ENCODE peak calls at places on chromosomes 12 and 14, in nine cellular contexts. One of them, this sample, is unnamed.

GRCh38 chr12:3658327-3659163 is 94.4 kb downstream of the CRACR2A start:
- DNase-seq in lower lobe of right lung: no peak
- DNase-seq in left ventricle myocardium inferior: no peak
- DNase-seq in hepatocyte: peak; percentile 35
- DNase-seq in body of pancreas: peak; percentile 57
- DNase-seq in stomach: peak; percentile 33
- DNase-seq in testis: no peak
- DNase-seq in HepG2: peak; percentile 36
- DNase-seq in HAP-1: peak; percentile 70
- DNase-seq in this sample: no peak

GRCh38 chr12:93778306-93778705 is 101.1 kb downstream of the CRADD start:
- DNase-seq in lower lobe of right lung: no peak
- DNase-seq in left ventricle myocardium inferior: peak; percentile 60
- DNase-seq in hepatocyte: peak; percentile 65
- DNase-seq in body of pancreas: peak; percentile 51
- DNase-seq in stomach: no peak
- DNase-seq in testis: peak; percentile 29
- DNase-seq in HepG2: no peak
- DNase-seq in HAP-1: no peak
- DNase-seq in this sample: peak; percentile 73

GRCh38 chr12:65778268-65779090 is 45.8 kb upstream of the HMGA2 start:
- DNase-seq in lower lobe of right lung: no peak
- DNase-seq in left ventricle myocardium inferior: no peak
- DNase-seq in hepatocyte: no peak
- DNase-seq in body of pancreas: no peak
- DNase-seq in stomach: no peak
- DNase-seq in testis: no peak
- DNase-seq in HepG2: no peak
- DNase-seq in HAP-1: no peak
- DNase-seq in this sample: no peak

GRCh38 chr12:72110814-72111615 is 161.2 kb upstream of the TRHDE start:
- DNase-seq in lower lobe of right lung: no peak
- DNase-seq in left ventricle myocardium inferior: no peak
- DNase-seq in hepatocyte: no peak
- DNase-seq in body of pancreas: no peak
- DNase-seq in stomach: no peak
- DNase-seq in testis: no peak
- DNase-seq in HepG2: no peak
- DNase-seq in HAP-1: no peak
- DNase-seq in this sample: no peak

GRCh38 chr12:129459886-129460285 is 443.9 kb downstream of the TMEM132D start:
- DNase-seq in lower lobe of right lung: no peak
- DNase-seq in left ventricle myocardium inferior: no peak
- DNase-seq in hepatocyte: no peak
- DNase-seq in body of pancreas: no peak
- DNase-seq in stomach: no peak
- DNase-seq in testis: no peak
- DNase-seq in HepG2: no peak
- DNase-seq in HAP-1: no peak
- DNase-seq in this sample: no peak

GRCh38 chr12:125079943-125080645 is 14.9 kb downstream of the AACS start:
- DNase-seq in lower lobe of right lung: peak; percentile 68
- DNase-seq in left ventricle myocardium inferior: peak; percentile 54
- DNase-seq in hepatocyte: peak; percentile 39
- DNase-seq in body of pancreas: no peak
- DNase-seq in stomach: no peak
- DNase-seq in testis: peak; percentile 38
- DNase-seq in HepG2: no peak
- DNase-seq in HAP-1: no peak
- DNase-seq in this sample: no peak

GRCh38 chr12:68855771-68856170 is 47.8 kb downstream of the MDM2 start:
- DNase-seq in lower lobe of right lung: no peak
- DNase-seq in left ventricle myocardium inferior: no peak
- DNase-seq in hepatocyte: no peak
- DNase-seq in body of pancreas: no peak
- DNase-seq in stomach: no peak
- DNase-seq in testis: no peak
- DNase-seq in HepG2: no peak
- DNase-seq in HAP-1: no peak
- DNase-seq in this sample: no peak

GRCh38 chr14:23174785-23175184 is 8.7 kb downstream of the SLC7A8 start:
- DNase-seq in lower lobe of right lung: no peak
- DNase-seq in left ventricle myocardium inferior: no peak
- DNase-seq in hepatocyte: no peak
- DNase-seq in body of pancreas: no peak
- DNase-seq in stomach: no peak
- DNase-seq in testis: no peak
- DNase-seq in HepG2: no peak
- DNase-seq in HAP-1: no peak
- DNase-seq in this sample: no peak

GRCh38 chr12:77833329-77833728 is 2.6 kb downstream of the NAV3 start:
- DNase-seq in lower lobe of right lung: no peak
- DNase-seq in left ventricle myocardium inferior: no peak
- DNase-seq in hepatocyte: no peak
- DNase-seq in body of pancreas: no peak
- DNase-seq in stomach: no peak
- DNase-seq in testis: peak; percentile 23
- DNase-seq in HepG2: no peak
- DNase-seq in HAP-1: no peak
- DNase-seq in this sample: no peak

GRCh38 chr12:108768591-108769500 is 37.5 kb upstream of the CORO1C start:
- DNase-seq in lower lobe of right lung: peak; percentile 82
- DNase-seq in left ventricle myocardium inferior: peak; percentile 51
- DNase-seq in hepatocyte: peak; percentile 75
- DNase-seq in body of pancreas: peak; percentile 71
- DNase-seq in stomach: peak; percentile 65
- DNase-seq in testis: no peak
- DNase-seq in HepG2: peak; percentile 33
- DNase-seq in HAP-1: no peak
- DNase-seq in this sample: no peak

GRCh38 chr14:31921251-31921650 is 155.9 kb upstream of the ARHGAP5 start:
- DNase-seq in lower lobe of right lung: no peak
- DNase-seq in left ventricle myocardium inferior: no peak
- DNase-seq in hepatocyte: no peak
- DNase-seq in body of pancreas: no peak
- DNase-seq in stomach: no peak
- DNase-seq in testis: no peak
- DNase-seq in HepG2: no peak
- DNase-seq in HAP-1: no peak
- DNase-seq in this sample: no peak

GRCh38 chr12:111443586-111443985 is 37.9 kb downstream of the SH2B3 start:
- DNase-seq in lower lobe of right lung: no peak
- DNase-seq in left ventricle myocardium inferior: no peak
- DNase-seq in hepatocyte: no peak
- DNase-seq in body of pancreas: peak; percentile 75
- DNase-seq in stomach: peak; percentile 21
- DNase-seq in testis: no peak
- DNase-seq in HepG2: no peak
- DNase-seq in HAP-1: no peak
- DNase-seq in this sample: peak; percentile 48

GRCh38 chr12:5589055-5589454 is 157.1 kb downstream of the NTF3 start:
- DNase-seq in lower lobe of right lung: no peak
- DNase-seq in left ventricle myocardium inferior: no peak
- DNase-seq in hepatocyte: no peak
- DNase-seq in body of pancreas: no peak
- DNase-seq in stomach: no peak
- DNase-seq in testis: no peak
- DNase-seq in HepG2: no peak
- DNase-seq in HAP-1: no peak
- DNase-seq in this sample: no peak

GRCh38 chr12:3311027-3311402 is 180.0 kb upstream of the PRMT8 start:
- DNase-seq in lower lobe of right lung: no peak
- DNase-seq in left ventricle myocardium inferior: no peak
- DNase-seq in hepatocyte: peak; percentile 82
- DNase-seq in body of pancreas: peak; percentile 97
- DNase-seq in stomach: peak; percentile 84
- DNase-seq in testis: no peak
- DNase-seq in HepG2: no peak
- DNase-seq in HAP-1: no peak
- DNase-seq in this sample: peak; percentile 47

GRCh38 chr12:32755051-32755653 is 545 bp downstream of the YARS2 start:
- DNase-seq in lower lobe of right lung: peak; percentile 85
- DNase-seq in left ventricle myocardium inferior: peak; percentile 51
- DNase-seq in hepatocyte: peak; percentile 89
- DNase-seq in body of pancreas: peak; percentile 73
- DNase-seq in stomach: peak; percentile 72
- DNase-seq in testis: peak; percentile 83
- DNase-seq in HepG2: peak; percentile 60
- DNase-seq in HAP-1: peak; percentile 93
- DNase-seq in this sample: peak; percentile 85

GRCh38 chr12:5379737-5380496 is 52.0 kb upstream of the NTF3 start:
- DNase-seq in lower lobe of right lung: no peak
- DNase-seq in left ventricle myocardium inferior: no peak
- DNase-seq in hepatocyte: peak; percentile 24
- DNase-seq in body of pancreas: no peak
- DNase-seq in stomach: no peak
- DNase-seq in testis: no peak
- DNase-seq in HepG2: no peak
- DNase-seq in HAP-1: no peak
- DNase-seq in this sample: peak; percentile 42

GRCh38 chr12:74732801-74733200 is 195.2 kb downstream of the ATXN7L3B start:
- DNase-seq in lower lobe of right lung: no peak
- DNase-seq in left ventricle myocardium inferior: no peak
- DNase-seq in hepatocyte: no peak
- DNase-seq in body of pancreas: no peak
- DNase-seq in stomach: no peak
- DNase-seq in testis: no peak
- DNase-seq in HepG2: no peak
- DNase-seq in HAP-1: no peak
- DNase-seq in this sample: no peak

GRCh38 chr12:50665170-50665569 is 98.7 kb upstream of the ATF1 start:
- DNase-seq in lower lobe of right lung: no peak
- DNase-seq in left ventricle myocardium inferior: no peak
- DNase-seq in hepatocyte: no peak
- DNase-seq in body of pancreas: no peak
- DNase-seq in stomach: no peak
- DNase-seq in testis: no peak
- DNase-seq in HepG2: no peak
- DNase-seq in HAP-1: no peak
- DNase-seq in this sample: no peak

GRCh38 chr12:89162704-89163261 is 189.5 kb downstream of the DUSP6 start:
- DNase-seq in lower lobe of right lung: peak; percentile 70
- DNase-seq in left ventricle myocardium inferior: peak; percentile 31
- DNase-seq in hepatocyte: peak; percentile 66
- DNase-seq in body of pancreas: peak; percentile 30
- DNase-seq in stomach: peak; percentile 27
- DNase-seq in testis: peak; percentile 30
- DNase-seq in HepG2: no peak
- DNase-seq in HAP-1: no peak
- DNase-seq in this sample: peak; percentile 87

DNA sequence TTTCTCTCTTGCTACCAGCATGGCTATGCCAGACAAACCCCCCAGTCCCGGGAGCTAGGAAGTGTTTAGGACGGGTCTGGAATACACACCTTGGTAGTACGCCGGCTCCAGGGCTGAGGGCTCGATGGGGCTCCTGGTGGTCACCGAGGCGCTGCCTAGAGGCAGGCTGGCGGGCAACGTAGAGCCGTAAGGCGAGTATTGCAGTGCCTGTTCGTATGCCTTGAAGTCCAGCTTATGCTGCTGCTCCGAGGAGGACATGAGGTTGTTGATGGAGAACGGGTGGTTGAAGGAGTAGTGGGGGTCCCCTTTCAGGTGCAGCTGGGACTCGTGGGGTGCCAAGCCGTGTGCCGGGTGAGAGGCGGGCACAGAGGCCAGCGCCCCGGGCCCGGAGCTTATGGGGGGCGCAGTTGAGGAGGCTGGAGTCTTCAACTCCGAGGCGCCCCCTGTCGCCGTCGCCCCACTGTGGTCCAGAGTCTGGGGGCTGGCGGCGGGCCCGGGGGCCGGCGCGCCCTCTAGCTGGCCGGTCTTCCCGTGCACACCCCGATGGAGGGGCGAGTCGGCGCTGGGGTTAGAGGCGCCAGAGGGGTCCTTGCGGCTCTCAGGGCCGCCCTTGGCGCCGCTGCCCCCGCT is 3.6 kb downstream of the FOXA1 start:
- DNase-seq in lower lobe of right lung: peak; percentile 64
- DNase-seq in left ventricle myocardium inferior: no peak
- DNase-seq in hepatocyte: peak; percentile 75
- DNase-seq in body of pancreas: no peak
- DNase-seq in stomach: peak; percentile 65
- DNase-seq in testis: no peak
- DNase-seq in HepG2: no peak
- DNase-seq in HAP-1: peak; percentile 72
- DNase-seq in this sample: no peak
- H3K4me3 ChIP-seq in lower lobe of right lung: peak overlapping the region; percentile 60
- H3K4me3 ChIP-seq in left ventricle myocardium inferior: no peak overlapping the region
- H3K4me3 ChIP-seq in hepatocyte: peak overlapping the region; percentile 54
- H3K4me3 ChIP-seq in body of pancreas: no peak overlapping the region
- H3K4me3 ChIP-seq in stomach: peak overlapping the region; percentile 67
- H3K4me3 ChIP-seq in testis: peak overlapping the region; percentile 52
- H3K4me3 ChIP-seq in HepG2: no peak overlapping the region
- H3K4me3 ChIP-seq in HAP-1: peak overlapping the region; percentile 41
- H3K4me3 ChIP-seq in this sample: peak overlapping the region; percentile 9

GRCh38 chr14:100096656-100097055 is 31.4 kb downstream of the EVL start:
- DNase-seq in lower lobe of right lung: no peak
- DNase-seq in left ventricle myocardium inferior: no peak
- DNase-seq in hepatocyte: no peak
- DNase-seq in body of pancreas: no peak
- DNase-seq in stomach: no peak
- DNase-seq in testis: no peak
- DNase-seq in HepG2: no peak
- DNase-seq in HAP-1: no peak
- DNase-seq in this sample: peak; percentile 71
- H3K36me3 ChIP-seq in lower lobe of right lung: peaks cover 32% of the 10 kb centered on the region
- H3K36me3 ChIP-seq in left ventricle myocardium inferior: peaks cover 10% of the 10 kb centered on the region
- H3K36me3 ChIP-seq in hepatocyte: no peaks in the 10 kb centered on the region
- H3K36me3 ChIP-seq in body of pancreas: no peaks in the 10 kb centered on the region
- H3K36me3 ChIP-seq in stomach: peaks cover 14% of the 10 kb centered on the region
- H3K36me3 ChIP-seq in testis: no peaks in the 10 kb centered on the region
- H3K36me3 ChIP-seq in HepG2: peaks cover 32% of the 10 kb centered on the region
- H3K36me3 ChIP-seq in HAP-1: peaks cover 6% of the 10 kb centered on the region
- H3K36me3 ChIP-seq in this sample: no peaks in the 10 kb centered on the region

DNA sequence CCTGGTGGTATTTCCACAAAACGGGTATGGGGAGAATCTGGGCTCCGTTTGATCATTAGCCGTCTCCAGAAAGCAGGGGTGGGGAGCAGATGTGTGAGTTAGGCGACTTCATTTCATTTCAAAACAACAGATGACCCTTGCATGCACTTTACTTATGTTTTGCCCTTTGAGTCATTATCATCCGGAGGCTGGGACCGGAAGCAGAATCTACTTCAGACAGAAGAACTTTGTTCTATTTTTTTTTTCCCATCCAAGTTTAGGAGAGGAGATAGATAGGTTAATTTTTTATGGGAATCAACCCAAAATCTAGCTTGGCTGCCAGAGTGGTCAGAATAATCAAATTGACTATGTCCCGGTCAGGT is 31.3 kb upstream of the CMAS start:
- DNase-seq in lower lobe of right lung: no peak
- DNase-seq in left ventricle myocardium inferior: no peak
- DNase-seq in hepatocyte: no peak
- DNase-seq in body of pancreas: no peak
- DNase-seq in stomach: no peak
- DNase-seq in testis: no peak
- DNase-seq in HepG2: no peak
- DNase-seq in HAP-1: no peak
- DNase-seq in this sample: no peak
- H3K4me3 ChIP-seq in lower lobe of right lung: no peak overlapping the region
- H3K4me3 ChIP-seq in left ventricle myocardium inferior: no peak overlapping the region
- H3K4me3 ChIP-seq in hepatocyte: no peak overlapping the region
- H3K4me3 ChIP-seq in body of pancreas: no peak overlapping the region
- H3K4me3 ChIP-seq in stomach: no peak overlapping the region
- H3K4me3 ChIP-seq in testis: no peak overlapping the region
- H3K4me3 ChIP-seq in HepG2: no peak overlapping the region
- H3K4me3 ChIP-seq in HAP-1: no peak overlapping the region
- H3K4me3 ChIP-seq in this sample: no peak overlapping the region

GRCh38 chr12:100249936-100250335 is 16.9 kb downstream of the DEPDC4 start:
- DNase-seq in lower lobe of right lung: no peak
- DNase-seq in left ventricle myocardium inferior: no peak
- DNase-seq in hepatocyte: no peak
- DNase-seq in body of pancreas: no peak
- DNase-seq in stomach: no peak
- DNase-seq in testis: no peak
- DNase-seq in HepG2: no peak
- DNase-seq in HAP-1: no peak
- DNase-seq in this sample: no peak
- H3K36me3 ChIP-seq in lower lobe of right lung: no peaks in the 10 kb centered on the region
- H3K36me3 ChIP-seq in left ventricle myocardium inferior: no peaks in the 10 kb centered on the region
- H3K36me3 ChIP-seq in hepatocyte: no peaks in the 10 kb centered on the region
- H3K36me3 ChIP-seq in body of pancreas: no peaks in the 10 kb centered on the region
- H3K36me3 ChIP-seq in stomach: no peaks in the 10 kb centered on the region
- H3K36me3 ChIP-seq in testis: no peaks in the 10 kb centered on the region
- H3K36me3 ChIP-seq in HepG2: no peaks in the 10 kb centered on the region
- H3K36me3 ChIP-seq in HAP-1: no peaks in the 10 kb centered on the region
- H3K36me3 ChIP-seq in this sample: no peaks in the 10 kb centered on the region